ENCODE peak calls at places on chromosomes 7 and 10, in nine cellular contexts. W, X, P, V, J, E, L, F and T are unnamed samples.

GRCh38 chr10:49207113-49207512 is 18.9 kb upstream of the TMEM273 start:
- DNase-seq in W (no peak), E (no peak), X (no peak), L (no peak), P (no peak), V (no peak), F (no peak), J (no peak), T (no peak)

GRCh38 chr10:109899578-109900355 is 23.5 kb downstream of the XPNPEP1 start:
- DNase-seq in W (no peak), F (no peak), L (no peak), E (no peak), P (no peak), V (no peak), J (no peak), X (no peak), T (peak)

GRCh38 chr7:29807179-29807841 is 1.0 kb downstream of the WIPF3 start:
- DNase-seq in L (no peak), P (no peak), J (peak), E (no peak), W (peak), V (no peak), F (no peak), X (no peak), T (no peak)

GRCh38 chr7:123472751-123473150 is 61.6 kb downstream of the IQUB start:
- DNase-seq in J (no peak), P (no peak), X (no peak), W (no peak), E (no peak), L (no peak), F (no peak), V (no peak), T (no peak)

GRCh38 chr10:86966008-86966654 is 2.2 kb upstream of the ADIRF start:
- DNase-seq in J (no peak), E (no peak), F (no peak), P (no peak), L (no peak), V (no peak), X (peak), W (no peak), T (no peak)

GRCh38 chr10:96820730-96821129 is 11.4 kb upstream of the LCOR start:
- DNase-seq in X (no peak), F (no peak), J (no peak), E (no peak), W (no peak), V (no peak), L (no peak), P (no peak), T (no peak)

GRCh38 chr7:5752663-5753062 is 28.8 kb downstream of the RNF216 start:
- DNase-seq in L (no peak), W (no peak), J (no peak), P (no peak), E (no peak), V (no peak), F (no peak), X (no peak), T (no peak)

GRCh38 chr7:17668122-17668521 is 272.2 kb downstream of the SNX13 start:
- DNase-seq in P (no peak), E (no peak), V (no peak), W (no peak), J (no peak), X (no peak), F (no peak), L (no peak), T (no peak)

GRCh38 chr10:107476408-107476807 is 311.9 kb upstream of the SORCS1 start:
- DNase-seq in L (no peak), F (no peak), W (no peak), X (no peak), P (no peak), E (no peak), V (no peak), J (no peak), T (no peak)

GRCh38 chr10:76811430-76811829 is 826.2 kb downstream of the KCNMA1 start:
- DNase-seq in E (no peak), L (no peak), F (no peak), X (no peak), P (no peak), J (no peak), V (no peak), W (no peak), T (no peak)

GRCh38 chr7:38316733-38317360 is 43.4 kb upstream of the TARP start:
- DNase-seq in P (no peak), W (no peak), V (no peak), J (no peak), E (no peak), X (no peak), L (peak), F (no peak), T (no peak)

GRCh38 chr10:37713642-37714041 is 143.8 kb downstream of the ZNF248 start:
- DNase-seq in V (no peak), P (no peak), X (no peak), W (no peak), J (no peak), F (no peak), L (no peak), E (no peak), T (no peak)